ENCODE peak calls at places on chromosomes 7 and 10, in eight cellular contexts. N is stimulated activated CD8-positive, alpha-beta memory T cell treated with anti-CD3 and anti-CD28 coated beads, Interleukin-15, amount 100 ng/mL, for 4 hours; U is AG04450; B is activated T-helper 1 cell treated with anti-CD3 and anti-CD28 coated beads, Interleukin-12 subunit alpha, Interleukin-12 subunit beta, Interleukin-2, Interleukin-4 antibody, amounts not matched to agents 30 ng/mL and 10 ng/mL and 1 ng/mL, durations not matched to agents 14 hours and 24 hours and 36 hours; Q is HuH-7.5; Z is ovary; R is HEK293T; C is ELR. A is an unnamed sample.

GRCh38 chr7:108415821-108416536 is 40.3 kb downstream of the NRCAM start:
- DNase-seq in C (peak), R (no peak), U (no peak), N (no peak), Z (no peak), Q (no peak), B (no peak), A (peak)

GRCh38 chr10:33661580-33662269 is 327.3 kb upstream of the NRP1 start:
- DNase-seq in Z (peak), B (no peak), C (peak), U (no peak), N (no peak), Q (no peak), R (no peak), A (peak)

GRCh38 chr10:112898540-112899395 is 51.3 kb upstream of the TCF7L2 start:
- DNase-seq in Z (no peak), Q (peak), R (no peak), C (peak), N (no peak), B (no peak), U (no peak), A (no peak)

GRCh38 chr7:20778063-20778721 is 8.5 kb downstream of the SP8 start:
- DNase-seq in C (no peak), B (no peak), R (peak), Z (no peak), N (no peak), U (no peak), Q (peak), A (peak)

GRCh38 chr7:158327571-158328180 is 259.9 kb downstream of the PTPRN2 start:
- DNase-seq in R (no peak), C (no peak), B (no peak), Z (no peak), Q (no peak), U (no peak), N (no peak), A (no peak)

GRCh38 chr10:31590023-31590800 is 271.2 kb downstream of the ZEB1 start:
- DNase-seq in N (no peak), Q (no peak), C (no peak), Z (no peak), U (no peak), R (no peak), B (no peak), A (no peak)

GRCh38 chr10:96369890-96370574 is 11.2 kb upstream of the OPALIN start:
- DNase-seq in N (no peak), B (no peak), C (no peak), Q (peak), Z (no peak), U (no peak), R (peak), A (peak)

GRCh38 chr10:27526242-27526641 is 22.1 kb downstream of the RAB18 start:
- DNase-seq in Z (no peak), Q (no peak), N (no peak), R (no peak), B (no peak), U (no peak), C (no peak), A (no peak)

GRCh38 chr10:122252805-122253204 is 18.3 kb upstream of the BTBD16 start:
- DNase-seq in Z (no peak), N (no peak), U (no peak), B (no peak), Q (no peak), C (no peak), R (no peak), A (no peak)

GRCh38 chr10:111118758-111119157 is 41.9 kb downstream of the ADRA2A start:
- DNase-seq in C (no peak), U (no peak), N (no peak), B (no peak), Q (no peak), R (no peak), Z (no peak), A (no peak)

GRCh38 chr7:106778656-106779250 is 86.3 kb upstream of the PIK3CG start:
- DNase-seq in Z (no peak), R (no peak), U (no peak), Q (no peak), B (no peak), N (no peak), C (peak), A (no peak)

GRCh38 chr7:131897016-131897789 is 340.8 kb upstream of the PODXL start:
- DNase-seq in U (no peak), N (no peak), R (peak), Z (no peak), Q (no peak), C (peak), B (no peak), A (peak)

GRCh38 chr7:18859331-18859730 is 258.1 kb downstream of the TWIST1 start:
- DNase-seq in Z (no peak), R (no peak), B (peak), U (no peak), Q (no peak), N (no peak), C (peak), A (no peak)

GRCh38 chr7:136079934-136080333 is 102.8 kb upstream of the MTPN start:
- DNase-seq in R (no peak), B (no peak), Q (no peak), C (no peak), Z (no peak), U (no peak), N (no peak), A (no peak)

GRCh38 chr10:17229717-17229966 is 1.6 kb downstream of the VIM start:
- DNase-seq in C (no peak), B (no peak), R (no peak), Q (no peak), U (no peak), Z (no peak), N (no peak), A (peak)

GRCh38 chr7:112495820-112496462 is 15.2 kb downstream of the LSMEM1 start:
- DNase-seq in U (no peak), R (peak), Q (peak), C (peak), B (no peak), Z (peak), N (no peak), A (peak)

GRCh38 chr7:117061751-117062150 is 108.5 kb downstream of the ST7 start:
- DNase-seq in R (no peak), Z (no peak), N (no peak), B (no peak), Q (no peak), C (peak), U (no peak), A (no peak)

GRCh38 chr10:69506834-69507643 is 55.8 kb downstream of the TSPAN15 start:
- DNase-seq in U (no peak), Z (no peak), N (no peak), Q (no peak), B (no peak), C (no peak), R (no peak), A (no peak)

GRCh38 chr7:151428393-151429231 is 11.3 kb downstream of the CRYGN start:
- DNase-seq in C (no peak), R (no peak), Q (no peak), Z (peak), U (no peak), B (no peak), N (no peak), A (no peak)

GRCh38 chr10:76388321-76388720 is 956.9 kb downstream of the LRMDA start:
- DNase-seq in Q (no peak), U (no peak), Z (no peak), R (no peak), B (no peak), C (no peak), N (no peak), A (no peak)

GRCh38 chr10:127910464-127910770 is 3.5 kb downstream of the PTPRE start:
- DNase-seq in B (no peak), R (no peak), N (no peak), U (no peak), Z (no peak), C (no peak), Q (no peak), A (no peak)

GRCh38 chr10:48684792-48685651 is at the start of gene WDFY4:
- DNase-seq in N (no peak), B (no peak), U (no peak), C (no peak), Z (no peak), Q (no peak), R (no peak), A (no peak)

GRCh38 chr7:91083855-91084644 is 180.2 kb upstream of the FZD1 start:
- DNase-seq in Q (no peak), C (no peak), R (no peak), B (no peak), U (no peak), Z (no peak), N (no peak), A (no peak)

GRCh38 chr10:2812631-2813030 is 254.7 kb upstream of the PFKP start:
- DNase-seq in B (no peak), Z (no peak), C (no peak), U (no peak), Q (no peak), N (no peak), R (no peak), A (no peak)

GRCh38 chr7:117639966-117640365 is 160.1 kb downstream of the CFTR start:
- DNase-seq in N (no peak), Q (no peak), C (no peak), U (no peak), R (no peak), B (no peak), Z (no peak), A (no peak)

GRCh38 chr10:77605466-77605865 is 32.1 kb downstream of the KCNMA1 start:
- DNase-seq in Z (no peak), C (peak), B (no peak), Q (no peak), U (no peak), N (no peak), R (no peak), A (peak)

GRCh38 chr10:88975377-88975720 is 15.2 kb upstream of the FAS start:
- DNase-seq in B (no peak), Q (no peak), N (no peak), C (no peak), Z (no peak), R (no peak), U (no peak), A (no peak)

GRCh38 chr7:98651760-98652159 is 34.7 kb downstream of the NPTX2 start:
- DNase-seq in R (no peak), N (no peak), Z (no peak), Q (no peak), B (no peak), C (no peak), U (no peak), A (no peak)

GRCh38 chr7:26183545-26184282 is 16.8 kb downstream of the HNRNPA2B1 start:
- DNase-seq in B (no peak), Z (no peak), U (no peak), R (no peak), C (no peak), N (no peak), Q (no peak), A (no peak)

GRCh38 chr7:38909870-38910269 is 879 bp upstream of the VPS41 start:
- DNase-seq in R (no peak), B (no peak), Z (no peak), Q (no peak), C (no peak), N (no peak), U (no peak), A (no peak)

GRCh38 chr10:91410638-91411367 is 659 bp downstream of the HECTD2 start:
- DNase-seq in Z (no peak), C (peak), U (no peak), N (peak), R (peak), B (no peak), Q (peak), A (peak)

GRCh38 chr10:6674282-6674681 is 94.2 kb upstream of the PRKCQ start:
- DNase-seq in Z (no peak), R (no peak), U (no peak), Q (no peak), B (no peak), N (no peak), C (no peak), A (no peak)

GRCh38 chr10:3951993-3952392 is 167.0 kb upstream of the KLF6 start:
- DNase-seq in Q (no peak), B (no peak), R (no peak), Z (no peak), C (no peak), N (no peak), U (no peak), A (no peak)

GRCh38 chr10:23412223-23412622 is 26.7 kb upstream of the OTUD1 start:
- DNase-seq in B (no peak), U (no peak), Z (no peak), C (peak), N (no peak), Q (no peak), R (no peak), A (peak)

A was measured in MCF 10A.